ENCODE peak calls at places on chromosomes 5 and 9, in seven cellular contexts. Z is tibial nerve, W is neuronal stem cell, P is DND-41, U is cardiac muscle cell, Y is endothelial cell of umbilical vein, K is HCT116. R is an unnamed sample. For H3K4me1, the result is how much of the 10 kb centered on the place peaks cover.

GRCh38 chr9:114338187-114338586 is 8.5 kb downstream of the ORM2 start:
- DNase-seq in P (no peak), Y (no peak), W (no peak), U (no peak), Z (no peak), K (no peak), R (no peak)

GRCh38 chr5:179967489-179967888 is 59.8 kb upstream of the TBC1D9B start:
- DNase-seq in Z (no peak), K (no peak), Y (no peak), P (no peak), W (no peak), U (no peak), R (no peak)

GRCh38 chr5:61999371-61999770 is 306.6 kb upstream of the KIF2A start:
- DNase-seq in K (no peak), U (no peak), Z (no peak), W (no peak), Y (no peak), P (no peak), R (no peak)

GRCh38 chr5:61916621-61917620 is 389.1 kb upstream of the KIF2A start:
- DNase-seq in K (no peak), Z (no peak), Y (no peak), P (no peak), U (no peak), W (no peak), R (no peak)

GRCh38 chr5:160213537-160213936 is 15.8 kb upstream of the FABP6 start:
- DNase-seq in Y (no peak), Z (no peak), P (no peak), K (peak), W (no peak), U (no peak), R (no peak)

GRCh38 chr9:130299785-130300615 is 34.4 kb downstream of the HMCN2 start:
- DNase-seq in K (no peak), Y (no peak), U (no peak), P (no peak), Z (no peak), W (no peak), R (no peak)

GRCh38 chr9:124309665-124310064 is 51.9 kb downstream of the NEK6 start:
- DNase-seq in Y (peak), W (no peak), Z (no peak), U (peak), P (no peak), K (peak), R (no peak)

GRCh38 chr9:126894052-126894603 is 20.5 kb upstream of the RALGPS1 start:
- DNase-seq in U (no peak), P (no peak), Y (no peak), K (no peak), W (no peak), Z (no peak), R (no peak)

GRCh38 chr9:89497181-89497963 is 541 bp downstream of the SEMA4D start:
- DNase-seq in Z (no peak), U (no peak), P (peak), Y (no peak), W (no peak), K (no peak), R (peak)

GRCh38 chr5:114176356-114176755 is 185.5 kb upstream of the KCNN2 start:
- DNase-seq in Z (no peak), U (peak), K (no peak), W (no peak), Y (peak), P (no peak), R (no peak)

GRCh38 chr5:59319286-59319685 is 574.2 kb downstream of the PDE4D start:
- DNase-seq in U (no peak), P (no peak), Z (no peak), Y (peak), W (no peak), K (no peak), R (no peak)

GRCh38 chr9:14525840-14526239 is 167.4 kb downstream of the ZDHHC21 start:
- DNase-seq in P (no peak), Z (no peak), Y (no peak), K (no peak), U (no peak), W (no peak), R (no peak)

GRCh38 chr5:73815631-73816030 is 189.6 kb downstream of the ARHGEF28 start:
- DNase-seq in U (no peak), P (no peak), Z (no peak), K (no peak), Y (no peak), W (no peak), R (no peak)

GRCh38 chr5:168843277-168843997 is 264.3 kb upstream of the PANK3 start:
- DNase-seq in P (no peak), W (no peak), Z (no peak), Y (no peak), U (peak), K (no peak), R (no peak)

GRCh38 chr5:51694826-51695225 is 311.6 kb downstream of the ISL1 start:
- DNase-seq in Z (no peak), W (no peak), U (no peak), K (no peak), Y (no peak), P (no peak), R (no peak)

GRCh38 chr5:10289353-10289752 is 18.3 kb downstream of the CMBL start:
- DNase-seq in Z (no peak), W (no peak), P (no peak), U (no peak), Y (no peak), K (no peak), R (no peak)

GRCh38 chr5:104538835-104539234 is 976.2 kb upstream of the NUDT12 start:
- DNase-seq in Z (no peak), K (no peak), Y (no peak), U (no peak), P (no peak), W (no peak), R (no peak)

GRCh38 chr5:170937914-170938313 is 76.1 kb downstream of the RANBP17 start:
- DNase-seq in Y (no peak), Z (no peak), W (no peak), P (no peak), U (no peak), K (no peak), R (no peak)

GRCh38 chr9:130486103-130486502 is 41.3 kb downstream of the ASS1 start:
- DNase-seq in K (no peak), Y (no peak), U (no peak), Z (no peak), P (no peak), W (no peak), R (no peak)

GRCh38 chr5:173643964-173644363 is 27.5 kb upstream of the BOD1 start:
- DNase-seq in U (peak), Y (no peak), W (peak), K (no peak), P (peak), Z (no peak), R (no peak)

GRCh38 chr5:132481243-132482211 is 9.0 kb downstream of the IRF1 start:
- DNase-seq in Z (no peak), K (no peak), U (no peak), Y (no peak), P (peak), W (no peak), R (peak)

GRCh38 chr5:150295172-150295611 is 5.6 kb upstream of the CAMK2A start:
- DNase-seq in U (peak), W (no peak), Z (no peak), P (no peak), Y (no peak), K (no peak), R (no peak)

GRCh38 chr5:41636605-41637004 is 126.2 kb upstream of the PLCXD3 start:
- DNase-seq in P (peak), K (peak), W (peak), U (peak), Y (peak), Z (no peak), R (no peak)

GRCh38 chr5:139181835-139182452 is 16.2 kb downstream of the SIL1 start:
- DNase-seq in K (peak), Y (no peak), W (no peak), Z (no peak), U (peak), P (no peak), R (no peak)

GRCh38 chr5:93250431-93250830 is 330.6 kb downstream of the NR2F1-AS1 start:
- DNase-seq in Y (peak), Z (no peak), U (peak), W (no peak), P (no peak), K (no peak), R (no peak)

GRCh38 chr9:7363777-7364477 is 435.7 kb downstream of the DMAC1 start:
- DNase-seq in K (no peak), Y (no peak), P (no peak), Z (no peak), W (no peak), U (peak), R (no peak)

GRCh38 chr9:132006657-132007370 is 72.9 kb downstream of the MED27 start:
- DNase-seq in K (no peak), U (peak), P (no peak), Z (peak), Y (no peak), W (no peak), R (no peak)

GRCh38 chr5:30279237-30279636 is 914.2 kb upstream of the CDH6 start:
- DNase-seq in Y (no peak), P (no peak), Z (no peak), U (no peak), K (no peak), W (no peak), R (no peak)

GRCh38 chr5:54743581-54743980 is 226.0 kb downstream of the SNX18 start:
- DNase-seq in Z (no peak), K (no peak), W (no peak), Y (no peak), U (no peak), P (no peak), R (no peak)

GRCh38 chr5:54742417-54742889 is 224.9 kb downstream of the SNX18 start:
- DNase-seq in K (no peak), W (no peak), P (no peak), Z (no peak), U (peak), Y (peak), R (no peak)

GRCh38 chr5:54745599-54745998 is 228.0 kb downstream of the SNX18 start:
- DNase-seq in Z (no peak), K (no peak), P (no peak), W (no peak), Y (no peak), U (no peak), R (no peak)

GRCh38 chr5:54746346-54746745 is 228.8 kb downstream of the SNX18 start:
- DNase-seq in U (no peak), P (no peak), Y (no peak), K (no peak), Z (no peak), W (no peak), R (no peak)

DNA sequence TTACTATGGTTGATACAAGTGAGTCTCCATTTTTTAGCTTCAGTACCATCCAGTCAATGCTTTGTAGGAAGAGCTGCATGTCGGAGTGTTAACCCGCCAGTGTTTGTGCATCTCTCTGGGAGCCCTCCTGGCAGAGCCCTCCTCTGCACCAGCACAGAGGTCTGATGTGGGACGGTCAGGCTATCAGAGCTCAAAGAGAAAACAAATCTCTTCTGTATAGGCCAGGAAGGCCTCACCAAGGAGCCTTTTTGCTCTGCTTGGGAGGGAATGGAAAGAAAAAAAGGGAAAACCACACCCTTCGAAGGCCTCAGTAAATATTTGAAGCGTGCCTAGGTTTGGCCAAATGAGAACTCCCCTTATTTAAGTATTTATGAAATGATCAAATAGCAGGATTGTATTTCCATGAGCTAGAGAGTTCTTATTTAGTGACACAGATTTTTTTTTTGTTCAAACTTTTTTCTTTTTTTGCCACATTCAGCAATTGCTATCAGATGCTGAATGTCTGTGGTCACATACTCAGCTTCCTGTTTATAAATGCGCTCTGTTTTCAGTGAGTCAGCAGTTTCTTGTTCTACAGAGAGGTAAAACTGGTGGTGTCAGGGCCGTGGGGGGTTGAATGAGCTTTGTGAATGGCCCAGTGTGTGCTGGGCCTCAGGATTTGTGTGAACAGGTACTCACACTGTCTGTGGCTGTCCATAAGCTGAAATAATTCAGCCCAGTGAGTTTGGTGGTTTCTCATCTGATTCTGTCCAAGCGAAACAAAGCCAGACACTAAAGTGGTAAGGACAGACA is 226.6 kb downstream of the SNX18 start:
- DNase-seq in P (peak), Y (peak), K (no peak), Z (peak), U (peak), W (no peak), R (peak)
- H3K4me1 ChIP-seq in P (under half), Y (under half), K (under half), Z (under half), U (under half), W (under half), R (under half)

DNA sequence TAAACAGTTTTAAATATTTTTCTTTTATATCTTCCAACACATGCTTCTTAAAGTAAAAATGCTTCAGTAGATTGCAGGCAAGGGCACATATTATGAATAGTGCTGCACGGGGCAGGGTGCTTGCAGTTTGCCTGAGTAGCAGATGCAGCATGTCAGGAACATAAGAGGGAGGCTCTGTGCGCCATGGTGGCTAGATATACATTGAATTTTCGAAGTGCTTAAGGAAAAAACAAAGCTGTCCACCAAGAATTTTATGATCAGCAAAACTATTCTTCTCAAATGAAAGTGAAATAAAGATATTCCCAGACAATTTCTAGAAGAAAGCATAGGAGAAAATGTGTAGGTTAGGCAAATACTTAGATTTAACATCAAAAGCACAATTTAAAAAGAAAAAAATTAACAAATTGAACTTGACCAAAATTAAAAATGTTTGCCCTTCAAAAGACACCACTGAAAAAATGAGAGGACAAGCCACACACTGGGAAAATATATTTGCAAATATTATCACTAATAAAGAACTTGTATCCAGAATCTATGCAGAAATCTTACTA is 213.2 kb downstream of the NR3C1 start:
- DNase-seq in Y (no peak), W (no peak), U (no peak), K (no peak), P (no peak), Z (no peak), R (no peak)
- H3K4me3 ChIP-seq in Y (no peak), W (no peak), U (no peak), K (no peak), P (no peak), Z (no peak), R (no peak)

GRCh38 chr9:133707065-133707760 is 30.9 kb downstream of the SARDH start:
- DNase-seq in U (peak), W (no peak), Y (no peak), P (no peak), K (no peak), Z (peak), R (no peak)

GRCh38 chr9:133708123-133708769 is 29.9 kb downstream of the SARDH start:
- DNase-seq in Y (no peak), W (no peak), K (no peak), U (no peak), Z (no peak), P (no peak), R (no peak)

GRCh38 chr9:133707761-133708122 is 30.4 kb downstream of the SARDH start:
- DNase-seq in U (no peak), K (no peak), W (no peak), P (no peak), Z (no peak), Y (no peak), R (no peak)

GRCh38 chr9:133709716-133710571 is 28.2 kb downstream of the SARDH start:
- DNase-seq in P (no peak), K (no peak), U (no peak), Z (no peak), Y (no peak), W (no peak), R (no peak)

GRCh38 chr9:133708770-133709611 is 29.2 kb downstream of the SARDH start:
- DNase-seq in K (no peak), Z (no peak), P (peak), Y (no peak), W (no peak), U (no peak), R (peak)
- H3K4me1 ChIP-seq in K (under half), Z (under half), P (under half), Y (under half), W (under half), U (under half), R (under half)

GRCh38 chr9:37155601-37156000 is 35.2 kb downstream of the ZCCHC7 start:
- DNase-seq in P (no peak), W (no peak), K (no peak), U (no peak), Z (no peak), Y (no peak), R (no peak)
- H3K4me3 ChIP-seq in P (no peak), W (no peak), K (no peak), U (no peak), Z (no peak), Y (no peak), R (no peak)

R was measured in CD4-positive, alpha-beta memory T cell.